ENCODE peak calls at places on chromosomes 4 and X, in five cellular contexts. M is T-helper 9 cell; X is NCI-H1694 treated with DMSO at 0.1 percent for 48 hours; Y is mucosa of gallbladder; N is CD4-positive, alpha-beta T cell. D is an unnamed sample.

GRCh38 chr4:186472948-186473347 is 82.4 kb downstream of the MTNR1A start:
- DNase-seq in M (no peak), X (peak; percentile 14), Y (no peak), N (no peak), D (no peak)

GRCh38 chr4:10088135-10089010 is 28.2 kb downstream of the WDR1 start:
- DNase-seq in M (no peak), X (no peak), Y (no peak), N (no peak), D (no peak)

GRCh38 chr4:123871351-123871750 is 474.8 kb downstream of the SPRY1 start:
- DNase-seq in M (no peak), X (no peak), Y (no peak), N (no peak), D (no peak)

GRCh38 chrX:107829880-107830279 is 4.2 kb downstream of the MID2 start:
- DNase-seq in M (no peak), X (no peak), Y (no peak), N (no peak), D (no peak)

GRCh38 chr4:84379881-84380618 is 119.0 kb downstream of the NKX6-1 start:
- DNase-seq in M (no peak), X (no peak), Y (no peak), N (no peak), D (no peak)

GRCh38 chr4:26741491-26741871 is 119.2 kb upstream of the STIM2 start:
- DNase-seq in M (no peak), X (no peak), Y (no peak), N (no peak), D (no peak)

GRCh38 chr4:13908455-13908854 is 280.9 kb upstream of the BOD1L1 start:
- DNase-seq in M (no peak), X (no peak), Y (no peak), N (no peak), D (no peak)

GRCh38 chrX:115232933-115233496 is 881 bp downstream of the LRCH2 start:
- DNase-seq in M (no peak), X (no peak), Y (no peak), N (no peak), D (no peak)

GRCh38 chr4:181656748-181657147 is 586.5 kb upstream of the TENM3 start:
- DNase-seq in M (no peak), X (no peak), Y (no peak), N (no peak), D (no peak)

GRCh38 chr4:4694296-4694772 is 152.5 kb upstream of the STX18 start:
- DNase-seq in M (no peak), X (no peak), Y (no peak), N (no peak), D (no peak)

GRCh38 chrX:70196961-70197805 is 19.9 kb downstream of the DGAT2L6 start:
- DNase-seq in M (peak; percentile 49), X (peak; percentile 37), Y (peak; percentile 57), N (peak; percentile 55), D (no peak)

GRCh38 chr4:20248155-20248558 is 3.5 kb upstream of the SLIT2 start:
- DNase-seq in M (no peak), X (peak; percentile 69), Y (peak; percentile 11), N (no peak), D (no peak)

GRCh38 chr4:48109413-48110263 is 24.4 kb downstream of the TXK start:
- DNase-seq in M (no peak), X (no peak), Y (no peak), N (no peak), D (no peak)

GRCh38 chr4:158428242-158428641 is 93.4 kb upstream of the RXFP1 start:
- DNase-seq in M (no peak), X (no peak), Y (no peak), N (no peak), D (no peak)

GRCh38 chr4:127505203-127505602 is 127.6 kb upstream of the INTU start:
- DNase-seq in M (no peak), X (peak; percentile 4), Y (no peak), N (no peak), D (no peak)

GRCh38 chr4:8277356-8278008 is 7.9 kb downstream of the HTRA3 start:
- DNase-seq in M (no peak), X (no peak), Y (no peak), N (no peak), D (no peak)

GRCh38 chrX:12843061-12843667 is 23.7 kb upstream of the TLR7 start:
- DNase-seq in M (no peak), X (no peak), Y (no peak), N (no peak), D (no peak)

GRCh38 chrX:103464071-103464773 is 55.1 kb downstream of the RAB40A start:
- DNase-seq in M (peak; percentile 3), X (peak; percentile 52), Y (no peak), N (peak; percentile 19), D (peak; percentile 0)